ENCODE peak calls at places on chromosomes 13 and 19, in seven cellular contexts. D is uterus; W is choroid plexus epithelial cell; M is colonic mucosa; L is astrocyte of the cerebellum; T is B cell; P is CD4-positive, alpha-beta T cell. X is an unnamed sample.

GRCh38 chr13:94712287-94712811 is at the start of gene SOX21:
- DNase-seq in P (no peak), D (no peak), T (peak; percentile 37), L (no peak), M (no peak), W (no peak), X (no peak)

GRCh38 chr19:18097993-18098890 is 664 bp downstream of the MAST3 start:
- DNase-seq in M (no peak), W (no peak), T (peak; percentile 23), L (no peak), D (no peak), P (no peak), X (no peak)

GRCh38 chr13:103210348-103210747 is 144.1 kb upstream of the SLC10A2 start:
- DNase-seq in P (no peak), T (no peak), W (no peak), M (no peak), D (no peak), L (no peak), X (no peak)

GRCh38 chr19:15680923-15681322 is 8.0 kb downstream of the CYP4F12 start:
- DNase-seq in L (no peak), P (no peak), W (no peak), M (no peak), T (no peak), D (no peak), X (no peak)

GRCh38 chr19:42088471-42089190 is 12.7 kb downstream of the ZNF574 start:
- DNase-seq in T (no peak), L (peak; percentile 62), W (peak; percentile 85), P (no peak), D (no peak), M (no peak), X (no peak)

GRCh38 chr19:10271543-10272086 is 695 bp downstream of the ICAM1 start:
- DNase-seq in M (peak; percentile 45), W (peak; percentile 65), D (no peak), L (no peak), T (peak; percentile 84), P (no peak), X (no peak)

GRCh38 chr13:42968906-42969305 is 23.1 kb downstream of the EPSTI1 start:
- DNase-seq in L (no peak), T (no peak), D (no peak), P (no peak), M (peak; percentile 87), W (no peak), X (no peak)

GRCh38 chr19:16233836-16234551 is 36.3 kb downstream of the AP1M1 start:
- DNase-seq in M (no peak), P (peak; percentile 31), D (no peak), T (no peak), L (no peak), W (no peak), X (no peak)

GRCh38 chr13:19634129-19634740 is 776 bp downstream of the MPHOSPH8 start:
- DNase-seq in T (no peak), P (no peak), W (peak; percentile 67), M (no peak), D (peak; percentile 38), L (no peak), X (no peak)

GRCh38 chr13:98592353-98592740 is 15.4 kb upstream of the STK24 start:
- DNase-seq in P (no peak), W (no peak), D (no peak), L (no peak), M (no peak), T (no peak), X (no peak)

GRCh38 chr13:30082391-30082790 is 225.0 kb downstream of the KATNAL1 start:
- DNase-seq in D (no peak), W (no peak), P (no peak), T (no peak), L (no peak), M (no peak), X (no peak)

GRCh38 chr13:36157475-36157874 is 26.3 kb upstream of the DCLK1 start:
- DNase-seq in T (no peak), P (no peak), M (no peak), D (no peak), L (no peak), W (no peak), X (no peak)

GRCh38 chr13:24218977-24219376 is 58.5 kb downstream of the SPATA13 start:
- DNase-seq in P (no peak), W (peak; percentile 41), D (no peak), L (no peak), T (no peak), M (no peak), X (no peak)

GRCh38 chr19:38268539-38268938 is 4.2 kb downstream of the SPINT2 start:
- DNase-seq in M (no peak), D (no peak), W (no peak), P (no peak), T (no peak), L (no peak), X (no peak)

GRCh38 chr13:37534181-37534580 is 64.4 kb downstream of the POSTN start:
- DNase-seq in P (no peak), L (peak; percentile 18), D (no peak), W (peak; percentile 45), M (no peak), T (no peak), X (no peak)

GRCh38 chr13:30063892-30064291 is 213.5 kb upstream of the UBL3 start:
- DNase-seq in P (no peak), W (no peak), T (no peak), D (no peak), M (no peak), L (no peak), X (no peak)

GRCh38 chr13:27461940-27462584 is 11.7 kb upstream of the MTIF3 start:
- DNase-seq in M (no peak), L (no peak), D (no peak), W (no peak), P (no peak), T (no peak), X (no peak)

GRCh38 chr13:29885967-29886366 is 35.5 kb upstream of the UBL3 start:
- DNase-seq in L (no peak), T (no peak), D (no peak), P (no peak), W (no peak), M (no peak), X (no peak)

GRCh38 chr13:32748305-32748704 is 162.1 kb downstream of the PDS5B start:
- DNase-seq in P (no peak), T (no peak), D (no peak), W (no peak), L (no peak), M (no peak), X (no peak)

GRCh38 chr19:39325778-39326680 is 5.4 kb upstream of the LRFN1 start:
- DNase-seq in W (no peak), T (no peak), D (no peak), L (no peak), P (no peak), M (no peak), X (no peak)

GRCh38 chr19:35260694-35261304 is 8.0 kb upstream of the USF2 start:
- DNase-seq in M (peak; percentile 8), T (no peak), W (no peak), P (peak; percentile 32), D (no peak), L (no peak), X (no peak)

GRCh38 chr19:53132231-53132991 is at the start of gene ZNF415:
- DNase-seq in M (peak; percentile 84), D (peak; percentile 85), W (peak; percentile 80), P (peak; percentile 38), T (peak; percentile 80), L (peak; percentile 2), X (peak; percentile 61)

GRCh38 chr19:13804830-13805683 is 9.8 kb downstream of the ZSWIM4 start:
- DNase-seq in W (no peak), T (no peak), L (no peak), M (no peak), D (no peak), P (no peak), X (no peak)
- TF ChIP-seq CTCF in W (peak; percentile 31), T (no peak), L (peak; percentile 22), M (no peak), D (peak; percentile 31), P (peak; percentile 34), X (no peak)

GRCh38 chr19:50516456-50516855 is 2.7 kb upstream of the ASPDH start:
- DNase-seq in D (no peak), T (no peak), P (no peak), W (no peak), L (no peak), M (no peak), X (no peak)
- TF ChIP-seq CTCF in D (no peak), T (no peak), P (no peak), W (no peak), L (no peak), M (no peak), X (no peak)

GRCh38 chr19:45920458-45920857 is 5.9 kb upstream of the NANOS2 start:
- DNase-seq in W (no peak), D (no peak), L (no peak), T (no peak), M (no peak), P (no peak), X (no peak)

GRCh38 chr19:45919678-45920077 is 5.1 kb upstream of the NANOS2 start:
- DNase-seq in L (no peak), D (no peak), M (no peak), W (no peak), P (no peak), T (no peak), X (no peak)

GRCh38 chr19:45924891-45925447 is 10.4 kb upstream of the NANOS2 start:
- DNase-seq in P (no peak), L (no peak), M (no peak), D (no peak), T (no peak), W (no peak), X (no peak)

GRCh38 chr19:45918721-45919120 is 4.1 kb upstream of the NANOS2 start:
- DNase-seq in M (no peak), W (no peak), T (no peak), D (no peak), P (no peak), L (no peak), X (no peak)

GRCh38 chr19:45922281-45922680 is 7.7 kb upstream of the NANOS2 start:
- DNase-seq in L (no peak), T (no peak), D (no peak), W (no peak), M (no peak), P (no peak), X (no peak)
- TF ChIP-seq CTCF in L (no peak), T (no peak), D (no peak), W (peak; percentile 40), M (no peak), P (no peak), X (no peak)

GRCh38 chr13:62320129-62320724 is 904.6 kb upstream of the PCDH20 start:
- DNase-seq in T (no peak), L (peak; percentile 53), M (no peak), P (no peak), D (no peak), W (peak; percentile 82), X (no peak)
- TF ChIP-seq CTCF in T (no peak), L (peak; percentile 52), M (no peak), P (no peak), D (no peak), W (peak; percentile 66), X (peak; percentile 78)

GRCh38 chr19:34018546-34018945 is 153.8 kb upstream of the LSM14A start:
- DNase-seq in M (no peak), D (no peak), P (no peak), T (no peak), W (no peak), L (no peak), X (no peak)

GRCh38 chr19:34017024-34017423 is 155.3 kb upstream of the LSM14A start:
- DNase-seq in D (no peak), W (no peak), P (no peak), T (no peak), L (no peak), M (no peak), X (no peak)
- TF ChIP-seq CTCF in D (no peak), W (no peak), P (no peak), T (no peak), L (no peak), M (no peak), X (peak; percentile 7)